ENCODE peak calls at places on chromosomes 1 and 21, in nine cellular contexts. K is fibroblast of gingiva; E is DMS79 treated with DMSO at 0.1 percent for 48 hours; R is epithelial cell of esophagus; P is AG10803; Q is dermis blood vessel endothelial cell; S is sigmoid colon; L is activated CD4-positive, alpha-beta T cell treated with anti-CD3 and anti-CD28 coated beads, Interleukin-2, amount 10 ng/mL, durations not matched to agents 7 days and 5 days; A is right cardiac atrium. M is an unnamed sample.

GRCh38 chr1:21510113-21510493 is 880 bp downstream of the ALPL start:
- DNase-seq in K (no peak), E (no peak), R (no peak), P (no peak), Q (no peak), S (no peak), L (no peak), A (no peak), M (no peak)

GRCh38 chr1:51559064-51559500 is 40.0 kb upstream of the EPS15 start:
- DNase-seq in K (no peak), E (no peak), R (no peak), P (no peak), Q (no peak), S (no peak), L (no peak), A (no peak), M (no peak)

GRCh38 chr21:46498335-46499050 is 39.8 kb downstream of the DIP2A start:
- DNase-seq in K (no peak), E (no peak), R (peak; percentile 45), P (no peak), Q (no peak), S (no peak), L (no peak), A (no peak), M (no peak)

GRCh38 chr1:88061106-88061829 is 622.8 kb upstream of the PKN2 start:
- DNase-seq in K (peak; percentile 42), E (no peak), R (peak; percentile 98), P (peak; percentile 68), Q (peak; percentile 36), S (peak; percentile 72), L (peak; percentile 22), A (peak; percentile 63), M (no peak)

GRCh38 chr1:153509729-153510354 is 25.9 kb downstream of the S100A6 start:
- DNase-seq in K (no peak), E (no peak), R (peak; percentile 68), P (no peak), Q (peak; percentile 70), S (no peak), L (peak; percentile 73), A (no peak), M (peak; percentile 44)

GRCh38 chr1:243855616-243856318 is 5.7 kb upstream of the AKT3 start:
- DNase-seq in K (no peak), E (no peak), R (no peak), P (no peak), Q (no peak), S (no peak), L (no peak), A (no peak), M (no peak)

GRCh38 chr1:223364685-223365382 is 858 bp upstream of the SUSD4 start:
- DNase-seq in K (no peak), E (peak; percentile 26), R (no peak), P (no peak), Q (no peak), S (no peak), L (no peak), A (peak; percentile 74), M (no peak)

GRCh38 chr1:5430911-5431310 is 561.3 kb downstream of the NPHP4 start:
- DNase-seq in K (no peak), E (no peak), R (no peak), P (no peak), Q (no peak), S (no peak), L (no peak), A (no peak), M (no peak)

GRCh38 chr1:3310718-3311400 is 143.6 kb upstream of the ARHGEF16 start:
- DNase-seq in K (no peak), E (no peak), R (no peak), P (no peak), Q (no peak), S (no peak), L (no peak), A (no peak), M (no peak)

GRCh38 chr21:39661121-39661520 is 48.4 kb downstream of the B3GALT5 start:
- DNase-seq in K (no peak), E (no peak), R (no peak), P (no peak), Q (no peak), S (no peak), L (no peak), A (no peak), M (no peak)

GRCh38 chr21:31372176-31372765 is 28.2 kb upstream of the TIAM1 start:
- DNase-seq in K (no peak), E (no peak), R (peak; percentile 35), P (no peak), Q (no peak), S (no peak), L (no peak), A (no peak), M (no peak)

GRCh38 chr1:65691152-65691900 is 101.4 kb upstream of the PDE4B start:
- DNase-seq in K (no peak), E (no peak), R (no peak), P (no peak), Q (peak; percentile 34), S (no peak), L (no peak), A (peak; percentile 49), M (no peak)

GRCh38 chr1:95013948-95014574 is 58.7 kb downstream of the ALG14 start:
- DNase-seq in K (peak; percentile 83), E (no peak), R (no peak), P (peak; percentile 34), Q (peak; percentile 89), S (no peak), L (no peak), A (no peak), M (no peak)

GRCh38 chr1:154182342-154183044 is 9.4 kb downstream of the TPM3 start:
- DNase-seq in K (peak; percentile 68), E (peak; percentile 42), R (peak; percentile 80), P (peak; percentile 68), Q (peak; percentile 86), S (peak; percentile 83), L (peak; percentile 89), A (peak; percentile 89), M (peak; percentile 15)

GRCh38 chr1:58412071-58412580 is 134.4 kb downstream of the OMA1 start:
- DNase-seq in K (peak; percentile 5), E (no peak), R (peak; percentile 43), P (peak; percentile 53), Q (no peak), S (no peak), L (no peak), A (no peak), M (no peak)

GRCh38 chr1:40980453-40981121 is 1.1 kb downstream of the CTPS1 start:
- DNase-seq in K (no peak), E (peak; percentile 59), R (peak; percentile 60), P (no peak), Q (peak; percentile 46), S (no peak), L (peak; percentile 56), A (peak; percentile 69), M (no peak)

GRCh38 chr1:228783415-228784045 is 48.3 kb downstream of the RHOU start:
- DNase-seq in K (no peak), E (no peak), R (no peak), P (no peak), Q (no peak), S (no peak), L (no peak), A (no peak), M (no peak)

GRCh38 chr1:22075718-22076117 is 23.2 kb downstream of the CDC42 start:
- DNase-seq in K (no peak), E (no peak), R (no peak), P (no peak), Q (no peak), S (no peak), L (no peak), A (no peak), M (no peak)

GRCh38 chr1:151867785-151868403 is 14.4 kb upstream of the THEM5 start:
- DNase-seq in K (peak; percentile 75), E (no peak), R (peak; percentile 89), P (peak; percentile 66), Q (peak; percentile 58), S (no peak), L (no peak), A (no peak), M (no peak)

GRCh38 chr1:7120863-7121621 is 335.8 kb downstream of the CAMTA1 start:
- DNase-seq in K (no peak), E (peak; percentile 6), R (no peak), P (no peak), Q (no peak), S (no peak), L (no peak), A (no peak), M (no peak)

GRCh38 chr1:50110084-50110615 is 1.4 kb downstream of the ELAVL4 start:
- DNase-seq in K (no peak), E (no peak), R (no peak), P (no peak), Q (no peak), S (no peak), L (no peak), A (no peak), M (no peak)